ENCODE peak calls at places on chromosome 16, in six cellular contexts. P is fibroblast of lung; I is T47D; S is activated naive CD4-positive, alpha-beta T cell; X is NCI-H187 treated with DMSO at 0.1 percent for 48 hours; K is IMR-90. H is an unnamed sample.
A peak's percentile ranks its signal among the peaks of the same experiment; 100 is the strongest.

GRCh38 chr16:76571755-76572154 is 294.6 kb downstream of the CNTNAP4 start:
- DNase-seq in P (no peak), I (no peak), S (no peak), X (no peak), K (no peak), H (no peak)

GRCh38 chr16:2531371-2531695 is at the start of gene CEMP1:
- DNase-seq in P (no peak), I (no peak), S (no peak), X (no peak), K (no peak), H (no peak)

GRCh38 chr16:22843122-22843521 is 29.2 kb downstream of the HS3ST2 start:
- DNase-seq in P (no peak), I (no peak), S (no peak), X (no peak), K (no peak), H (no peak)

GRCh38 chr16:72501739-72502653 is 330.0 kb upstream of the PMFBP1 start:
- DNase-seq in P (peak; percentile 71), I (peak; percentile 77), S (no peak), X (no peak), K (peak; percentile 79), H (peak; percentile 75)

GRCh38 chr16:85187002-85187401 is 74.7 kb upstream of the CIBAR2 start:
- DNase-seq in P (peak; percentile 84), I (no peak), S (no peak), X (no peak), K (peak; percentile 89), H (no peak)

GRCh38 chr16:724188-725040 is 1.8 kb downstream of the CCDC78 start:
- DNase-seq in P (no peak), I (no peak), S (no peak), X (no peak), K (no peak), H (no peak)

GRCh38 chr16:83609178-83609577 is 198.6 kb upstream of the HSBP1 start:
- DNase-seq in P (no peak), I (no peak), S (no peak), X (no peak), K (no peak), H (no peak)

GRCh38 chr16:25041437-25041836 is 26.3 kb upstream of the ARHGAP17 start:
- DNase-seq in P (no peak), I (no peak), S (no peak), X (no peak), K (no peak), H (no peak)

GRCh38 chr16:25051446-25052160 is 36.4 kb upstream of the ARHGAP17 start:
- DNase-seq in P (peak; percentile 76), I (no peak), S (no peak), X (no peak), K (peak; percentile 84), H (no peak)